ENCODE peak calls at places on chromosomes 13 and 19, in ten cellular contexts. V, I, E, R, O, W, X, S, M and K are unnamed samples.

GRCh38 chr13:89925107-89925506 is 1422.4 kb upstream of the MIR17HG start:
- DNase-seq in V (no peak), O (no peak), W (no peak), I (no peak), S (no peak), E (no peak), X (peak), M (no peak), R (peak), K (no peak)

GRCh38 chr19:39126593-39127187 is 1.1 kb downstream of the PAK4 start:
- DNase-seq in E (peak), R (peak), O (no peak), I (no peak), V (peak), W (no peak), M (no peak), X (no peak), S (no peak), K (peak)

GRCh38 chr19:16205205-16206045 is 7.7 kb downstream of the AP1M1 start:
- DNase-seq in O (no peak), R (no peak), X (no peak), V (peak), I (peak), S (no peak), E (no peak), M (peak), W (peak), K (peak)

GRCh38 chr13:110254151-110254679 is 52.7 kb downstream of the COL4A1 start:
- DNase-seq in O (no peak), R (no peak), S (no peak), V (no peak), W (no peak), M (no peak), I (no peak), E (no peak), X (peak), K (no peak)

GRCh38 chr13:40232321-40232720 is 434.1 kb downstream of the FOXO1 start:
- DNase-seq in S (no peak), I (no peak), O (no peak), W (no peak), X (no peak), M (no peak), E (no peak), R (no peak), V (no peak), K (no peak)

GRCh38 chr13:103730407-103730806 is 664.2 kb upstream of the SLC10A2 start:
- DNase-seq in R (no peak), I (no peak), S (no peak), M (no peak), V (peak), E (no peak), O (no peak), W (no peak), X (no peak), K (no peak)

GRCh38 chr19:50333737-50334617 is 4.8 kb upstream of the KCNC3 start:
- DNase-seq in E (peak), V (peak), S (peak), I (peak), M (peak), W (peak), O (no peak), X (no peak), R (peak), K (peak)

GRCh38 chr19:28472843-28473242 is 740.1 kb downstream of the UQCRFS1 start:
- DNase-seq in V (peak), S (no peak), I (peak), E (no peak), X (no peak), W (no peak), O (no peak), R (no peak), M (peak), K (peak)

GRCh38 chr19:44841255-44841654 is 4.8 kb upstream of the NECTIN2 start:
- DNase-seq in S (no peak), W (no peak), M (no peak), E (no peak), V (no peak), O (no peak), R (no peak), I (no peak), X (no peak), K (no peak)

GRCh38 chr13:25847145-25847544 is 204.7 kb downstream of the SHISA2 start:
- DNase-seq in V (no peak), I (no peak), O (no peak), E (no peak), M (no peak), X (no peak), W (no peak), R (no peak), S (no peak), K (no peak)

DNA sequence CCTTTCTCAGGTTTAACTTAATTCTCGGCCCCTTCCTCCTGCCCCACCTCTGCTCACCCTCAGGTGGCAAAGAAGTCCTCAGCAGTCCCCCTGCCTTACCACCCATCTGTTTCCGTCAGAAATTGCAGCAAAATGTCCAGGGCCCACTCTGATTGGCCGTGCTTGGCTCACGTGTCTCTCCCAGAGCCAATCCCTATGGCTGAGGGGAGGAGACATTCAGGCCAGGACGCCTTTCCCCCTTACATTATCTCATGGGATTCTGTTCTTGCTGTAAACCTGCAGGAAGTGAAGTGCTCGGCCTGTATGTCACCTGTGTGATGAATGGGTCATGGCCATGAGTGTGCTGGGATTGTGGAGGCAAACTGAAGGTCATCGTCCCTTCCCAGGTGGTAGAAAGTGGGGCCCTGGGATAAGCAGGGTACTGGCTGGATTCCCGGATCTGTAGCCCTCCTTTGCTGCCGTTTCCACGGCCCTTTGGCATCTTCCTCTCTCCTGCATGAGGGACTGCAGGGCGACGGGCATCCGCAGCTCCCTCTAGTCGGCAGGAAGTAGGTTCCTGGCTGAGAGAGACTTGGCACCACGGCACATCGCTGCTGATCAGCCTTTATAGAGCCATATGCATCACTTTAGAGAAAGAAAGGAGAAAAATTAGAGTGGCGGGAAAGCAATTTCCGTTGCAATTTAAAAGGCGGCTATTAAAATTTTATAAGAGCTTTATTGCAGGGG is 118.1 kb downstream of the SIPA1L3 start:
- DNase-seq in S (no peak), W (no peak), V (no peak), O (no peak), M (no peak), X (no peak), R (no peak), I (peak), E (peak), K (no peak)
- H3K27ac ChIP-seq in S (peak), W (no peak), V (no peak), O (no peak), M (no peak), X (no peak), R (no peak), I (no peak), E (no peak), K (no peak)

DNA sequence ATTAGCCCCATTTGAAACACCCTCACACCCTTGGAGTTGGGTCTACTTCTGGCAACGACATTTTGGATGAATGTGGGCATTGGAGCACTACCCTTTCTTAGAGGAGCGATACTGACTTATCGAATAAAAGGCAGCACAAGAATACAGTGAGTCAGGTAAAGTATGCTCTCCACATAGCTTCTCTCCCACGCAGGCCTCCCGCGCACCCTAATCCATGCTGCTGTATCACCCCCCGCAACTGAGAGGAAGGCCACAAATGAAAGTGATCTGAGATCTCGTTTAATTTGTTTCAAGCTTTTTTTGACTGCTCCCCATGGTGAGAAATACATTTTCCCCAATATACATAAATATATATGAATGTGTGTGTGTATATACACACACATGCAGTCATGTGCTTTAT is 25.4 kb upstream of the AKAP11 start:
- DNase-seq in X (no peak), M (no peak), I (no peak), W (no peak), S (no peak), O (no peak), V (no peak), R (no peak), E (no peak), K (no peak)
- TF ChIP-seq POLR2A in X (no peak), M (no peak), I (no peak), W (no peak), S (no peak), O (no peak), V (no peak), R (no peak), E (no peak), K (no peak)

DNA sequence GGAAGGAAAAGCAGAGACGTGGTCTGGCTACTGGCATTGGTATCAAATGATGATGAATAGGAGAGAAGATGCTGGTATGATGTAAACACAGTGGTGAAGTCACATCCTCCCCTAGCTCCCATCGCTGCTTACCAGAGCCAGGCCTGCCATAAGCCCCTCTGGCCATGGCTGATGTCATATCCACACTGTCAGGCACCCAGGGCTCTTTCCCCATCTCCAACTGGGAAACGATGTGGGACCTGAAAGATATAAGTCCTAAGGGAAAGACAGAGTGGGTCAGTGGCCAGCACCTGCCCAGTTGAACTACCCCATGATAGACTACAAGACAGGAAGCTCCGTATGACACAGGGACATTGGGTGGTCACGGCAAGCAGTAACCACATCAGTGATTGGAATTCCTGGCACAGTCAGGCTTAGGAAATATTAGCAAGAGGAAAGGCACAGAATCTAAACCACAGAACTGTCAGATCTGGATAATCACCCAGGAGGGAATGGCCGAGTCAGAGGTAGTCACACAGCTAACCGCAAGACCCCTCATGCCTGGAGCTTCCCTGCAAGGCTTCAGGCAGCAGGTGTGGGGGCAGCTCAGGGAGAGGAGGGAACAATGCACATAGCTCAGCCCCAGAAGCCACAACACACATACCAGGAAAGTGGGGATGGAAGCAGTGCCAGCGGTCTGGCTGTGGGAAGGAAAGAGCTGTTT is 3.8 kb downstream of the ZNF792 start:
- DNase-seq in O (no peak), I (peak), S (no peak), X (peak), V (no peak), M (no peak), R (no peak), E (no peak), W (no peak), K (no peak)
- H3K4me3 ChIP-seq in O (no peak), I (no peak), S (no peak), X (no peak), V (no peak), M (no peak), R (no peak), E (no peak), W (no peak), K (no peak)

GRCh38 chr19:47520343-47520806 is 5.5 kb upstream of the NAPA start:
- DNase-seq in E (no peak), W (no peak), R (no peak), O (no peak), S (no peak), I (no peak), M (no peak), X (no peak), V (no peak), K (no peak)

GRCh38 chr19:47526798-47527197 is 11.9 kb upstream of the NAPA start:
- DNase-seq in W (no peak), X (no peak), R (no peak), O (no peak), M (no peak), E (no peak), S (no peak), I (no peak), V (no peak), K (no peak)

GRCh38 chr19:47520839-47521238 is 6.0 kb upstream of the NAPA start:
- DNase-seq in E (no peak), W (no peak), O (no peak), X (no peak), R (no peak), M (no peak), S (no peak), V (no peak), I (no peak), K (no peak)

GRCh38 chr19:47521473-47522180 is 6.8 kb upstream of the NAPA start:
- DNase-seq in M (no peak), I (no peak), S (no peak), X (no peak), E (no peak), O (no peak), R (no peak), W (no peak), V (no peak), K (no peak)

GRCh38 chr19:47523473-47523872 is 8.6 kb upstream of the NAPA start:
- DNase-seq in O (no peak), E (no peak), W (no peak), R (no peak), I (no peak), S (no peak), X (no peak), M (no peak), V (no peak), K (no peak)
- H3K27ac ChIP-seq in O (no peak), E (no peak), W (no peak), R (no peak), I (peak), S (no peak), X (no peak), M (no peak), V (no peak), K (no peak)

GRCh38 chr13:49584771-49585182 is 581 bp downstream of the RCBTB1 start:
- DNase-seq in E (no peak), R (no peak), V (no peak), I (no peak), M (no peak), W (no peak), S (no peak), O (no peak), X (peak), K (no peak)

GRCh38 chr13:49586717-49587116 is 1.4 kb upstream of the RCBTB1 start:
- DNase-seq in X (no peak), R (no peak), V (no peak), M (no peak), W (no peak), O (no peak), E (no peak), I (no peak), S (no peak), K (no peak)

GRCh38 chr13:49580980-49581680 is 4.2 kb downstream of the RCBTB1 start:
- DNase-seq in S (no peak), X (no peak), R (no peak), W (no peak), M (no peak), E (no peak), V (no peak), O (no peak), I (no peak), K (no peak)

GRCh38 chr13:49587311-49587847 is 2.0 kb upstream of the RCBTB1 start:
- DNase-seq in X (peak), O (no peak), W (no peak), E (no peak), R (no peak), I (no peak), V (no peak), M (no peak), S (no peak), K (no peak)

GRCh38 chr13:49585220-49586157 is at the start of gene RCBTB1:
- DNase-seq in M (peak), E (peak), R (peak), S (peak), W (peak), V (peak), I (peak), X (peak), O (no peak), K (peak)
- TF ChIP-seq POLR2A in M (no peak), E (peak), R (peak), S (no peak), W (peak), V (peak), I (no peak), X (no peak), O (peak), K (peak)